ENCODE peak calls at places on chromosomes 16 and 17, in four cellular contexts. I is GF-D8; E is stimulated activated CD8-positive, alpha-beta memory T cell treated with anti-CD3 and anti-CD28 coated beads, Interleukin-15, amount 100 ng/mL, for 24 hours; S is LHCN-M2. Z is an unnamed sample.

GRCh38 chr17:76268015-76268749 is 3.0 kb downstream of the UBALD2 start:
- DNase-seq in I (peak), S (peak), E (peak), Z (peak)

GRCh38 chr17:80703109-80703508 is 158.5 kb downstream of the RPTOR start:
- DNase-seq in E (no peak), S (no peak), I (no peak), Z (no peak)

GRCh38 chr17:78674595-78675315 is 97.6 kb upstream of the DNAH17 start:
- DNase-seq in S (no peak), E (no peak), I (no peak), Z (no peak)

GRCh38 chr17:9230861-9231260 is 209.6 kb downstream of the NTN1 start:
- DNase-seq in S (no peak), I (no peak), E (no peak), Z (no peak)

GRCh38 chr17:58510075-58510474 is 4.4 kb downstream of the MTMR4 start:
- DNase-seq in S (no peak), I (no peak), E (no peak), Z (no peak)

GRCh38 chr16:8713635-8714097 is 39.2 kb downstream of the ABAT start:
- DNase-seq in S (no peak), I (no peak), E (no peak), Z (no peak)

GRCh38 chr17:50794361-50794760 is 27.0 kb upstream of the ANKRD40CL start:
- DNase-seq in S (no peak), I (no peak), E (no peak), Z (no peak)

GRCh38 chr17:61335845-61336655 is 63.6 kb upstream of the TBX2 start:
- DNase-seq in E (no peak), I (no peak), S (no peak), Z (no peak)

GRCh38 chr17:43874293-43874692 is 27.3 kb downstream of the CD300LG start:
- DNase-seq in S (no peak), I (no peak), E (no peak), Z (no peak)

GRCh38 chr16:30023586-30023985 is 588 bp downstream of the C16orf92 start:
- DNase-seq in E (no peak), I (no peak), S (no peak), Z (no peak)

GRCh38 chr17:37506678-37507077 is 17.0 kb downstream of the DUSP14 start:
- DNase-seq in I (no peak), S (peak), E (no peak), Z (no peak)

GRCh38 chr16:74186589-74186988 is 110.0 kb upstream of the PSMD7 start:
- DNase-seq in S (no peak), E (no peak), I (no peak), Z (no peak)

GRCh38 chr17:71349908-71350600 is 770.8 kb upstream of the SOX9 start:
- DNase-seq in S (no peak), I (no peak), E (no peak), Z (no peak)

GRCh38 chr16:10325783-10326543 is 59.9 kb upstream of the ATF7IP2 start:
- DNase-seq in E (no peak), S (no peak), I (no peak), Z (no peak)

GRCh38 chr16:83806721-83807120 is 1.1 kb upstream of the HSBP1 start:
- DNase-seq in E (no peak), S (no peak), I (no peak), Z (no peak)

GRCh38 chr17:76816590-76817135 is 51.5 kb upstream of the MGAT5B start:
- DNase-seq in S (peak), E (peak), I (no peak), Z (peak)

GRCh38 chr17:37726891-37727780 is 17.7 kb downstream of the HNF1B start:
- DNase-seq in S (no peak), E (no peak), I (no peak), Z (no peak)

GRCh38 chr17:19769946-19770652 is 22.0 kb upstream of the ALDH3A1 start:
- DNase-seq in E (no peak), I (no peak), S (peak), Z (no peak)

GRCh38 chr17:46977348-46977747 is 1.7 kb downstream of the RPRML start:
- DNase-seq in I (no peak), S (peak), E (no peak), Z (no peak)

GRCh38 chr16:75860654-75861053 is 134.4 kb upstream of the CPHXL start:
- DNase-seq in I (no peak), E (no peak), S (peak), Z (no peak)

GRCh38 chr17:42817866-42818265 is 6.2 kb downstream of the BECN1 start:
- DNase-seq in S (no peak), I (no peak), E (no peak), Z (no peak)

GRCh38 chr17:34135841-34136240 is 119.2 kb upstream of the CCL2 start:
- DNase-seq in I (no peak), E (no peak), S (no peak), Z (no peak)

GRCh38 chr16:24208710-24209109 is 47.4 kb upstream of the CACNG3 start:
- DNase-seq in E (no peak), I (no peak), S (no peak), Z (no peak)

GRCh38 chr17:82962163-82962720 is 117.2 kb upstream of the METRNL start:
- DNase-seq in S (peak), I (no peak), E (no peak), Z (no peak)

GRCh38 chr17:33082529-33083148 is 91.0 kb downstream of the SPACA3 start:
- DNase-seq in S (no peak), E (no peak), I (no peak), Z (no peak)

GRCh38 chr16:20846030-20846429 is 39.7 kb downstream of the REXO5 start:
- DNase-seq in E (no peak), S (no peak), I (no peak), Z (no peak)

GRCh38 chr17:16872836-16873653 is 98.9 kb downstream of the TNFRSF13B start:
- DNase-seq in S (no peak), I (no peak), E (peak), Z (no peak)

GRCh38 chr16:2150418-2151187 is 2.2 kb downstream of the RAB26 start:
- DNase-seq in S (peak), I (no peak), E (no peak), Z (no peak)

GRCh38 chr17:37770631-37771518 is 26.0 kb upstream of the HNF1B start:
- DNase-seq in E (peak), S (peak), I (no peak), Z (no peak)

GRCh38 chr17:82283208-82283749 is 9.8 kb upstream of the CSNK1D start:
- DNase-seq in S (peak), I (no peak), E (no peak), Z (no peak)

GRCh38 chr17:48925991-48926342 is 17.8 kb downstream of the UBE2Z start:
- DNase-seq in I (no peak), S (no peak), E (no peak), Z (no peak)

GRCh38 chr17:2195729-2196128 is 107.9 kb downstream of the SMG6 start:
- DNase-seq in S (peak), E (no peak), I (no peak), Z (no peak)

GRCh38 chr17:15377200-15377599 is 35.8 kb upstream of the TEKT3 start:
- DNase-seq in S (peak), I (no peak), E (no peak), Z (no peak)

GRCh38 chr17:49924589-49924988 is 44.4 kb upstream of the DLX4 start:
- DNase-seq in S (no peak), I (no peak), E (no peak), Z (no peak)

GRCh38 chr16:89615596-89616090 is 2.2 kb downstream of the DPEP1 start:
- DNase-seq in I (no peak), S (no peak), E (no peak), Z (no peak)

GRCh38 chr16:66381585-66382170 is 15.2 kb downstream of the CDH5 start:
- DNase-seq in I (no peak), S (no peak), E (no peak), Z (no peak)

GRCh38 chr17:34527908-34528470 is 51.4 kb upstream of the TMEM132E start:
- DNase-seq in E (no peak), S (no peak), I (no peak), Z (no peak)